ENCODE peak calls at places on chromosomes 3 and 15, in nine cellular contexts. T is A549, I is right lobe of liver, C is heart left ventricle, V is IMR-90, B is sigmoid colon, G is uterus, Q is suprapubic skin, W is ovary. P is an unnamed sample.
A peak's percentile ranks its signal among the peaks of the same experiment; 100 is the strongest.

GRCh38 chr15:70608156-70608555 is 155.2 kb downstream of the UACA start:
- DNase-seq in G (no peak), W (peak; percentile 58), C (no peak), Q (no peak), T (no peak), V (peak; percentile 44), B (no peak), I (no peak), P (no peak)

GRCh38 chr3:111800472-111800871 is 58.6 kb upstream of the PHLDB2 start:
- DNase-seq in Q (no peak), B (no peak), G (no peak), T (no peak), I (no peak), C (no peak), W (no peak), V (no peak), P (no peak)

GRCh38 chr15:40409366-40409765 is 3.8 kb downstream of the IVD start:
- DNase-seq in T (no peak), I (no peak), V (no peak), C (no peak), B (no peak), W (no peak), Q (no peak), G (no peak), P (no peak)

GRCh38 chr3:49804141-49805041 is 1.3 kb downstream of the INKA1 start:
- DNase-seq in I (peak; percentile 57), G (peak; percentile 38), C (peak; percentile 40), T (no peak), W (no peak), Q (no peak), B (no peak), V (no peak), P (no peak)

GRCh38 chr3:50519471-50520089 is 16.1 kb upstream of the CACNA2D2 start:
- DNase-seq in W (peak; percentile 64), G (peak; percentile 52), T (peak; percentile 50), C (peak; percentile 55), B (no peak), I (peak; percentile 74), Q (no peak), V (peak; percentile 25), P (peak; percentile 91)

GRCh38 chr3:8460050-8460708 is 41.4 kb upstream of the LMCD1 start:
- DNase-seq in B (no peak), C (no peak), W (no peak), Q (no peak), V (no peak), T (no peak), I (no peak), G (no peak), P (no peak)

GRCh38 chr3:32000877-32001276 is 19.3 kb downstream of the ZNF860 start:
- DNase-seq in C (no peak), Q (no peak), B (no peak), I (no peak), T (no peak), V (no peak), W (no peak), G (no peak), P (no peak)

GRCh38 chr15:64501396-64501716 is 41.0 kb downstream of the ZNF609 start:
- DNase-seq in V (no peak), Q (no peak), T (no peak), C (no peak), I (no peak), G (no peak), W (no peak), B (no peak), P (no peak)

GRCh38 chr3:172624999-172625398 is 85.9 kb downstream of the NCEH1 start:
- DNase-seq in B (no peak), V (no peak), I (no peak), G (no peak), W (no peak), C (no peak), T (no peak), Q (no peak), P (no peak)

GRCh38 chr3:170330366-170330765 is 27.1 kb upstream of the SKIL start:
- DNase-seq in V (peak; percentile 46), G (no peak), C (no peak), I (no peak), T (peak; percentile 20), Q (no peak), W (no peak), B (no peak), P (no peak)

GRCh38 chr3:105355355-105356063 is 11.2 kb upstream of the ALCAM start:
- DNase-seq in Q (no peak), G (no peak), B (no peak), C (no peak), T (no peak), V (peak; percentile 74), W (no peak), I (no peak), P (no peak)

GRCh38 chr3:180764481-180764880 is 85.2 kb upstream of the CCDC39 start:
- DNase-seq in T (no peak), C (no peak), G (no peak), V (no peak), I (no peak), B (no peak), W (no peak), Q (no peak), P (no peak)

GRCh38 chr15:25670025-25670554 is 193.0 kb downstream of the ATP10A start:
- DNase-seq in B (peak; percentile 89), G (peak; percentile 85), T (no peak), I (no peak), W (peak; percentile 42), Q (no peak), V (peak; percentile 76), C (peak; percentile 77), P (no peak)

GRCh38 chr3:139716908-139717485 is 39.2 kb upstream of the NMNAT3 start:
- DNase-seq in B (no peak), Q (no peak), V (no peak), I (no peak), C (no peak), T (no peak), G (no peak), W (no peak), P (no peak)

DNA sequence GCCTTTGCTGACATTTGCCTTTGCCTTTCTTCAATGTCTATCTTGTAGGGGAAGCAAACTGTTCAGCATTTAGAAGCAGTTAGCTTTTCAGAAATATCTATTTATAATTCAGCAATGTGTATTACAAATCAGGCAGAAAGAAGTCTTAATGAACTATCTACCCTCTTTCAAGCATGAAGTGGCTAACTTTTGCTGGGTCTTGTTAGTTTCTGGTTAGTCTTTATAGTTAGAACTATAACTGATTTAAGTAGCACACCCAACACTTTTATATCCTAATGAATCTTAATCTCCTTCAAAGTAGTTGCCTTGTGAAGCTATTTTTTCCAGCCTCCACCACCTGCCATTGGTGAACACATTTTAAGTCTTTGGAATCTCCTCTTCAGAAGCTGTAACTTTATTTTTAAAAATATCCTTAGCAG is 13.3 kb downstream of the CCNL1 start:
- DNase-seq in G (no peak), I (no peak), B (no peak), W (no peak), C (no peak), T (no peak), Q (no peak), V (no peak), P (no peak)
- TF ChIP-seq POLR2A in G (no peak), I (no peak), B (no peak), W (no peak), C (no peak), T (no peak), Q (no peak), V (peak; percentile 59), P (no peak)

GRCh38 chr3:194138098-194138474 is 2.1 kb downstream of the HES1 start:
- DNase-seq in I (no peak), V (no peak), Q (no peak), C (no peak), B (no peak), T (no peak), G (no peak), W (no peak), P (no peak)

GRCh38 chr3:194140520-194141414 is 4.8 kb downstream of the HES1 start:
- DNase-seq in V (no peak), C (peak; percentile 70), G (peak; percentile 73), Q (no peak), T (no peak), W (peak; percentile 73), I (peak; percentile 65), B (peak; percentile 85), P (no peak)

GRCh38 chr3:194139977-194140351 is 4.0 kb downstream of the HES1 start:
- DNase-seq in V (peak; percentile 14), W (no peak), Q (no peak), T (no peak), I (no peak), G (no peak), B (no peak), C (no peak), P (no peak)

GRCh38 chr3:194138732-194139084 is 2.8 kb downstream of the HES1 start:
- DNase-seq in I (no peak), W (no peak), V (peak; percentile 56), G (no peak), T (no peak), Q (no peak), C (no peak), B (no peak), P (no peak)

GRCh38 chr3:194139085-194139976 is 3.4 kb downstream of the HES1 start:
- DNase-seq in B (peak; percentile 83), T (no peak), C (peak; percentile 45), I (no peak), W (peak; percentile 53), Q (no peak), V (peak; percentile 76), G (peak; percentile 81), P (no peak)
- TF ChIP-seq POLR2A in B (no peak), T (peak; percentile 5), C (no peak), I (no peak), W (no peak), Q (no peak), V (peak; percentile 94), G (no peak), P (no peak)

GRCh38 chr3:125061170-125061569 is 5.4 kb upstream of the HEG1 start:
- DNase-seq in W (peak; percentile 84), T (no peak), G (peak; percentile 76), I (no peak), B (peak; percentile 89), Q (no peak), V (peak; percentile 84), C (peak; percentile 71), P (no peak)
- TF ChIP-seq POLR2A in W (peak; percentile 24), T (no peak), G (peak; percentile 11), I (no peak), B (no peak), Q (no peak), V (no peak), C (peak; percentile 34), P (no peak)

GRCh38 chr15:65833501-65834220 is 35.6 kb upstream of the RAB11A start:
- DNase-seq in Q (no peak), T (no peak), W (no peak), I (peak; percentile 69), V (no peak), C (peak; percentile 53), B (no peak), G (no peak), P (no peak)

GRCh38 chr15:65834603-65835282 is 34.5 kb upstream of the RAB11A start:
- DNase-seq in T (no peak), W (no peak), B (no peak), V (no peak), I (no peak), Q (no peak), G (no peak), C (no peak), P (no peak)

GRCh38 chr15:65829150-65829764 is 37.2 kb upstream of the DENND4A start:
- DNase-seq in B (no peak), V (peak; percentile 22), I (no peak), G (no peak), Q (no peak), W (no peak), T (peak; percentile 63), C (no peak), P (no peak)

GRCh38 chr15:65835452-65835851 is 33.8 kb upstream of the RAB11A start:
- DNase-seq in W (no peak), Q (no peak), C (no peak), T (no peak), I (no peak), B (no peak), V (no peak), G (no peak), P (no peak)

GRCh38 chr15:65832549-65833364 is 36.5 kb upstream of the RAB11A start:
- DNase-seq in T (peak; percentile 99), I (peak; percentile 81), V (peak; percentile 90), B (peak; percentile 95), C (peak; percentile 90), G (peak; percentile 84), Q (peak; percentile 88), W (peak; percentile 93), P (peak; percentile 90)
- TF ChIP-seq POLR2A in T (no peak), I (peak; percentile 62), V (no peak), B (no peak), C (no peak), G (peak; percentile 18), Q (no peak), W (no peak), P (no peak)